ENCODE peak calls at places on chromosome 11, in seven cellular contexts. A is WTC11, E is Ammon's horn, G is progenitor cell of endocrine pancreas, K is fibroblast of mammary gland, T is AG04450, M is GM04503. U is an unnamed sample.
A peak's percentile ranks its signal among the peaks of the same experiment; 100 is the strongest.

GRCh38 chr11:119533462-119533861 is 110.5 kb upstream of the THY1 start:
- DNase-seq in G (no peak), M (no peak), E (no peak), A (no peak), T (no peak), K (no peak), U (no peak)

GRCh38 chr11:14078941-14079522 is 116.5 kb downstream of the SPON1 start:
- DNase-seq in K (no peak), A (no peak), E (no peak), M (no peak), G (no peak), T (no peak), U (no peak)

GRCh38 chr11:11451501-11452005 is 98.5 kb upstream of the CSNK2A3 start:
- DNase-seq in G (no peak), M (no peak), K (no peak), A (no peak), E (no peak), T (no peak), U (no peak)

GRCh38 chr11:12983331-12983730 is 25.8 kb upstream of the RASSF10 start:
- DNase-seq in E (no peak), K (no peak), G (no peak), T (no peak), M (no peak), A (no peak), U (no peak)

GRCh38 chr11:10982695-10983492 is 125.0 kb upstream of the ZBED5 start:
- DNase-seq in M (no peak), E (no peak), K (peak; percentile 5), T (no peak), G (no peak), A (no peak), U (no peak)

GRCh38 chr11:100546714-100547113 is 140.4 kb upstream of the ARHGAP42 start:
- DNase-seq in E (no peak), G (no peak), M (no peak), T (no peak), A (no peak), K (peak; percentile 21), U (no peak)

GRCh38 chr11:127843483-127844396 is 743.6 kb downstream of the ETS1 start:
- DNase-seq in K (peak; percentile 63), A (peak; percentile 89), M (no peak), T (peak; percentile 29), G (peak; percentile 67), E (peak; percentile 88), U (peak; percentile 67)

GRCh38 chr11:26730711-26731460 is 9.0 kb upstream of the SLC5A12 start:
- DNase-seq in M (peak; percentile 6), G (no peak), E (no peak), K (peak; percentile 31), T (no peak), A (no peak), U (no peak)

GRCh38 chr11:47257518-47258316 is at the start of gene NR1H3:
- DNase-seq in K (peak; percentile 82), T (no peak), E (peak; percentile 71), A (peak; percentile 82), M (no peak), G (peak; percentile 30), U (no peak)

GRCh38 chr11:85407648-85408047 is 219.5 kb downstream of the DLG2 start:
- DNase-seq in E (no peak), G (no peak), M (no peak), A (no peak), T (no peak), K (no peak), U (no peak)

GRCh38 chr11:62132188-62132587 is 8.4 kb downstream of the INCENP start:
- DNase-seq in E (no peak), G (no peak), K (no peak), M (no peak), A (no peak), T (no peak), U (no peak)

GRCh38 chr11:1572200-1573076 is at the start of gene DUSP8:
- DNase-seq in A (peak; percentile 81), E (peak; percentile 93), T (peak; percentile 48), K (peak; percentile 61), M (no peak), G (peak; percentile 87), U (peak; percentile 77)

GRCh38 chr11:134664447-134664846 is 252.4 kb upstream of the B3GAT1 start:
- DNase-seq in E (no peak), T (no peak), M (no peak), G (no peak), K (no peak), A (no peak), U (no peak)

GRCh38 chr11:111749646-111750045 is 16.5 kb downstream of the PPP2R1B start:
- DNase-seq in M (no peak), T (no peak), A (no peak), E (no peak), G (no peak), K (no peak), U (no peak)

GRCh38 chr11:34405079-34405858 is 33.5 kb upstream of the CAT start:
- DNase-seq in M (no peak), K (peak; percentile 61), A (no peak), G (no peak), E (no peak), T (no peak), U (no peak)

GRCh38 chr11:60169264-60169915 is 13.5 kb downstream of the MS4A6A start:
- DNase-seq in G (no peak), A (peak; percentile 28), K (peak; percentile 11), M (no peak), T (no peak), E (no peak), U (peak; percentile 48)

GRCh38 chr11:78313181-78313788 is 104.3 kb downstream of the GAB2 start:
- DNase-seq in T (no peak), M (peak; percentile 52), G (no peak), E (peak; percentile 77), K (peak; percentile 94), A (no peak), U (peak; percentile 86)

GRCh38 chr11:60880635-60881282 is 13.4 kb downstream of the ZP1 start:
- DNase-seq in E (no peak), G (no peak), M (no peak), K (no peak), T (no peak), A (no peak), U (no peak)

GRCh38 chr11:1520209-1520986 is 33.8 kb upstream of the MOB2 start:
- DNase-seq in M (no peak), A (no peak), G (no peak), K (no peak), E (no peak), T (no peak), U (no peak)

GRCh38 chr11:66113132-66113856 is 43.2 kb downstream of the PACS1 start:
- DNase-seq in K (peak; percentile 93), T (no peak), A (no peak), E (no peak), M (no peak), G (no peak), U (peak; percentile 17)

GRCh38 chr11:10715571-10715970 is 22.0 kb upstream of the IRAG1 start:
- DNase-seq in K (no peak), E (peak; percentile 47), A (no peak), M (no peak), G (no peak), T (no peak), U (peak; percentile 29)

GRCh38 chr11:87150936-87151335 is 113.2 kb downstream of the TMEM135 start:
- DNase-seq in A (no peak), K (peak; percentile 58), M (peak; percentile 30), G (no peak), E (no peak), T (no peak), U (no peak)

GRCh38 chr11:115652501-115652900 is 148.3 kb upstream of the CADM1 start:
- DNase-seq in G (no peak), K (no peak), M (no peak), A (no peak), T (no peak), E (no peak), U (no peak)

GRCh38 chr11:79406376-79406775 is 34.5 kb downstream of the TENM4 start:
- DNase-seq in T (no peak), E (no peak), G (no peak), A (no peak), K (no peak), M (no peak), U (peak; percentile 53)

GRCh38 chr11:87290304-87290922 is 252.7 kb downstream of the TMEM135 start:
- DNase-seq in K (peak; percentile 69), A (no peak), G (no peak), E (peak; percentile 53), M (peak; percentile 11), T (peak; percentile 24), U (peak; percentile 64)

GRCh38 chr11:116821050-116821918 is 1.8 kb downstream of the APOA4 start:
- DNase-seq in K (no peak), T (no peak), E (no peak), A (no peak), G (no peak), M (no peak), U (no peak)

GRCh38 chr11:43585877-43586608 is 94.5 kb upstream of the HSD17B12 start:
- DNase-seq in M (no peak), A (no peak), T (no peak), E (no peak), K (no peak), G (no peak), U (no peak)

GRCh38 chr11:4636962-4637661 is at the start of gene OR51D1:
- DNase-seq in E (peak; percentile 87), K (peak; percentile 68), A (peak; percentile 87), M (peak; percentile 19), G (peak; percentile 67), T (peak; percentile 47), U (peak; percentile 64)

GRCh38 chr11:10459029-10459970 is 4.2 kb downstream of the AMPD3 start:
- DNase-seq in M (no peak), T (no peak), K (no peak), G (no peak), A (no peak), E (peak; percentile 54), U (peak; percentile 68)

GRCh38 chr11:66277475-66278391 is at the start of gene CNIH2:
- DNase-seq in E (no peak), K (no peak), A (peak; percentile 59), M (no peak), G (no peak), T (no peak), U (no peak)

GRCh38 chr11:129258205-129258604 is 66.1 kb upstream of the ARHGAP32 start:
- DNase-seq in E (no peak), T (no peak), M (no peak), A (no peak), G (no peak), K (no peak), U (no peak)

GRCh38 chr11:108895579-108896480 is 231.0 kb downstream of the DDX10 start:
- DNase-seq in T (no peak), K (peak; percentile 39), M (no peak), E (no peak), A (no peak), G (no peak), U (no peak)

GRCh38 chr11:69153661-69154060 is 2.1 kb upstream of the SMIM38 start:
- DNase-seq in T (no peak), E (no peak), M (no peak), G (no peak), A (no peak), K (peak; percentile 3), U (no peak)

GRCh38 chr11:20097319-20098221 is 62.7 kb downstream of the DBX1 start:
- DNase-seq in K (peak; percentile 99), A (no peak), E (peak; percentile 75), M (peak; percentile 91), G (no peak), T (no peak), U (no peak)

GRCh38 chr11:8066036-8066910 is 14.7 kb upstream of the TUB start:
- DNase-seq in G (no peak), K (peak; percentile 21), M (no peak), A (no peak), T (no peak), E (no peak), U (no peak)

GRCh38 chr11:2385156-2386151 is 8.3 kb downstream of the CD81 start:
- DNase-seq in M (no peak), K (no peak), T (no peak), E (no peak), G (no peak), A (no peak), U (no peak)

GRCh38 chr11:61333638-61334433 is 808 bp downstream of the TKFC start:
- DNase-seq in G (no peak), E (no peak), A (no peak), M (no peak), K (no peak), T (no peak), U (no peak)

GRCh38 chr11:11845066-11845465 is 3.3 kb downstream of the USP47 start:
- DNase-seq in A (no peak), G (no peak), M (no peak), K (no peak), T (no peak), E (no peak), U (no peak)

U was measured in pons.